ENCODE peak calls at places on chromosomes 1 and 21, in five cellular contexts. P, N, S, I and Y are unnamed samples.

GRCh38 chr1:171267391-171267790 is 19.1 kb downstream of the FMO1 start:
- DNase-seq in P (no peak), I (no peak), S (no peak), N (no peak), Y (no peak)

GRCh38 chr1:207807395-207808321 is 55.8 kb downstream of the CD46 start:
- DNase-seq in S (no peak), N (peak), P (no peak), I (no peak), Y (no peak)

GRCh38 chr1:56838726-56839125 is 15.9 kb upstream of the C8A start:
- DNase-seq in S (no peak), I (no peak), N (no peak), P (no peak), Y (no peak)

GRCh38 chr1:152110860-152111514 is 4.3 kb downstream of the TCHH start:
- DNase-seq in I (peak), N (no peak), S (no peak), P (peak), Y (no peak)

GRCh38 chr1:58823481-58824010 is 39.7 kb upstream of the JUN start:
- DNase-seq in S (no peak), N (no peak), I (peak), P (no peak), Y (no peak)

GRCh38 chr1:108016451-108016920 is 51.5 kb upstream of the VAV3 start:
- DNase-seq in N (no peak), P (no peak), S (no peak), I (peak), Y (no peak)

GRCh38 chr1:99264201-99265021 is at the start of gene PLPPR4:
- DNase-seq in I (peak), P (peak), N (peak), S (peak), Y (peak)

GRCh38 chr1:199522338-199522737 is 505.2 kb upstream of the NR5A2 start:
- DNase-seq in S (no peak), I (no peak), N (no peak), P (no peak), Y (no peak)

GRCh38 chr1:6269271-6269996 is 8.5 kb upstream of the GPR153 start:
- DNase-seq in S (no peak), I (no peak), N (no peak), P (peak), Y (no peak)

GRCh38 chr1:33255347-33256311 is 663 bp upstream of the ZNF362 start:
- DNase-seq in N (peak), I (peak), S (peak), P (peak), Y (peak)

GRCh38 chr21:44966135-44967081 is 26.6 kb downstream of the SLX9 start:
- DNase-seq in P (no peak), N (no peak), S (no peak), I (no peak), Y (no peak)

GRCh38 chr1:202862672-202863560 is 26.0 kb downstream of the RABIF start:
- DNase-seq in P (no peak), I (no peak), S (no peak), N (no peak), Y (no peak)

GRCh38 chr1:66519988-66520387 is 14.0 kb upstream of the SGIP1 start:
- DNase-seq in N (no peak), S (no peak), I (no peak), P (no peak), Y (no peak)

GRCh38 chr1:67110352-67110751 is 24.4 kb downstream of the C1orf141 start:
- DNase-seq in S (no peak), P (no peak), N (no peak), I (no peak), Y (no peak)

GRCh38 chr1:27630859-27631491 is 4.0 kb downstream of the FGR start:
- DNase-seq in N (peak), S (no peak), I (no peak), P (no peak), Y (peak)

GRCh38 chr1:11058595-11059165 is 1.1 kb downstream of the SRM start:
- DNase-seq in S (no peak), P (peak), N (no peak), I (no peak), Y (no peak)

GRCh38 chr21:15028186-15028585 is 36.6 kb downstream of the NRIP1 start:
- DNase-seq in I (no peak), N (no peak), P (no peak), S (no peak), Y (no peak)

GRCh38 chr1:224454337-224455055 is 19.9 kb upstream of the WDR26 start:
- DNase-seq in S (no peak), P (no peak), N (no peak), I (peak), Y (no peak)

GRCh38 chr1:221611930-221612777 is 129.7 kb downstream of the DUSP10 start:
- DNase-seq in I (no peak), N (peak), S (no peak), P (no peak), Y (peak)

GRCh38 chr1:15994081-15994480 is 10.0 kb upstream of the SRARP start:
- DNase-seq in P (no peak), S (no peak), N (no peak), I (peak), Y (no peak)

GRCh38 chr1:15236226-15237145 is 10.5 kb upstream of the FHAD1 start:
- DNase-seq in S (no peak), P (no peak), N (no peak), I (peak), Y (no peak)

GRCh38 chr21:37045139-37045538 is 27.7 kb downstream of the PIGP start:
- DNase-seq in N (no peak), I (no peak), S (no peak), P (no peak), Y (no peak)

GRCh38 chr1:79714664-79715063 is 708.1 kb upstream of the ADGRL4 start:
- DNase-seq in N (no peak), S (no peak), I (no peak), P (no peak), Y (no peak)

GRCh38 chr1:172269084-172269483 is 151.4 kb upstream of the C1orf105 start:
- DNase-seq in I (no peak), P (no peak), S (no peak), N (no peak), Y (no peak)

GRCh38 chr1:154198756-154199562 is 7.1 kb upstream of the TPM3 start:
- DNase-seq in S (no peak), N (peak), P (peak), I (peak), Y (no peak)

GRCh38 chr21:35423694-35424093 is 374.6 kb upstream of the RUNX1 start:
- DNase-seq in P (no peak), S (no peak), N (no peak), I (no peak), Y (no peak)